ENCODE peak calls at places on chromosomes 2 and 18, in six cellular contexts. K, Q, C, T, G and H are unnamed samples.

GRCh38 chr18:50623694-50624352 is 63.9 kb downstream of the MAPK4 start:
- DNase-seq in K (no peak), Q (no peak), C (no peak), T (no peak), G (no peak), H (no peak)

GRCh38 chr2:113739849-113740248 is 16.6 kb downstream of the SLC35F5 start:
- DNase-seq in K (no peak), Q (no peak), C (no peak), T (no peak), G (no peak), H (no peak)

GRCh38 chr18:23169683-23170082 is 34.4 kb downstream of the CABLES1 start:
- DNase-seq in K (no peak), Q (no peak), C (no peak), T (no peak), G (no peak), H (no peak)

GRCh38 chr2:232776435-232776834 is at the start of gene KCNJ13:
- DNase-seq in K (no peak), Q (peak), C (peak), T (no peak), G (no peak), H (peak)

GRCh38 chr18:26764584-26764983 is 100.9 kb downstream of the AQP4 start:
- DNase-seq in K (no peak), Q (no peak), C (no peak), T (no peak), G (no peak), H (no peak)

GRCh38 chr2:112272669-112273068 is 2.7 kb upstream of the ZC3H6 start:
- DNase-seq in K (no peak), Q (no peak), C (no peak), T (no peak), G (peak), H (peak)

GRCh38 chr2:32172870-32173269 is 7.2 kb downstream of the SLC30A6 start:
- DNase-seq in K (no peak), Q (no peak), C (no peak), T (no peak), G (peak), H (no peak)

GRCh38 chr2:30366199-30366691 is 80.8 kb upstream of the LCLAT1 start:
- DNase-seq in K (no peak), Q (no peak), C (no peak), T (peak), G (no peak), H (no peak)

GRCh38 chr2:240557808-240558207 is at the start of gene ANKMY1:
- DNase-seq in K (peak), Q (peak), C (peak), T (peak), G (peak), H (no peak)

GRCh38 chr2:231922311-231922710 is 3.9 kb downstream of the NPPC start:
- DNase-seq in K (no peak), Q (no peak), C (no peak), T (no peak), G (no peak), H (no peak)

GRCh38 chr2:64617631-64618151 is 36.0 kb downstream of the SERTAD2 start:
- DNase-seq in K (no peak), Q (no peak), C (no peak), T (no peak), G (no peak), H (no peak)

GRCh38 chr2:219352448-219353023 is 20.0 kb upstream of the RESP18 start:
- DNase-seq in K (peak), Q (peak), C (peak), T (peak), G (peak), H (peak)

GRCh38 chr2:30315391-30316055 is 84.2 kb downstream of the LBH start:
- DNase-seq in K (no peak), Q (no peak), C (no peak), T (peak), G (no peak), H (no peak)

GRCh38 chr18:46152808-46153617 is 48.8 kb downstream of the HAUS1 start:
- DNase-seq in K (no peak), Q (peak), C (peak), T (no peak), G (peak), H (peak)

GRCh38 chr2:223051580-223052375 is at the start of gene KCNE4:
- DNase-seq in K (no peak), Q (peak), C (peak), T (no peak), G (no peak), H (no peak)

GRCh38 chr18:49728542-49728941 is 84.8 kb downstream of the ACAA2 start:
- DNase-seq in K (no peak), Q (peak), C (peak), T (no peak), G (peak), H (peak)

GRCh38 chr2:119088416-119088815 is 70.1 kb downstream of the C1QL2 start:
- DNase-seq in K (no peak), Q (no peak), C (no peak), T (no peak), G (no peak), H (no peak)

GRCh38 chr2:160141419-160141818 is 58.7 kb downstream of the ITGB6 start:
- DNase-seq in K (no peak), Q (no peak), C (no peak), T (no peak), G (no peak), H (no peak)

GRCh38 chr2:145760781-145761649 is 1241.1 kb upstream of the ZEB2 start:
- DNase-seq in K (no peak), Q (no peak), C (peak), T (no peak), G (no peak), H (no peak)

GRCh38 chr2:128421861-128422311 is 103.2 kb upstream of the HS6ST1 start:
- DNase-seq in K (no peak), Q (no peak), C (no peak), T (no peak), G (no peak), H (no peak)